ENCODE peak calls at places on chromosomes 12 and 14, in ten cellular contexts. X, M, H, S, D, E, G, F, N and P are unnamed samples. For H3K4me1, the result is how much of the 10 kb centered on the place peaks cover.

GRCh38 chr12:31900271-31900670 is 58.9 kb upstream of the RESF1 start:
- DNase-seq in F (no peak), N (no peak), H (no peak), D (no peak), G (no peak), E (no peak), S (no peak), X (no peak), M (no peak), P (no peak)

GRCh38 chr12:252634-253033 is 10.0 kb downstream of the SLC6A13 start:
- DNase-seq in E (no peak), H (no peak), N (peak), D (no peak), F (no peak), X (no peak), S (no peak), G (no peak), M (no peak), P (no peak)

GRCh38 chr12:69071091-69071370 is 138.1 kb upstream of the CPM start:
- DNase-seq in X (no peak), D (no peak), E (no peak), G (no peak), H (no peak), N (no peak), M (no peak), S (no peak), F (no peak), P (no peak)

GRCh38 chr12:74401035-74401434 is 136.6 kb upstream of the ATXN7L3B start:
- DNase-seq in X (no peak), N (no peak), M (no peak), G (no peak), H (no peak), F (no peak), D (no peak), E (no peak), S (no peak), P (no peak)

GRCh38 chr14:60981626-60982455 is 796 bp downstream of the SLC38A6 start:
- DNase-seq in F (no peak), G (no peak), S (no peak), D (no peak), M (no peak), H (no peak), X (peak), N (peak), E (no peak), P (no peak)

GRCh38 chr12:24039113-24039525 is 89.6 kb upstream of the SOX5 start:
- DNase-seq in S (no peak), M (no peak), D (no peak), H (no peak), N (peak), X (peak), G (no peak), E (no peak), F (no peak), P (no peak)

GRCh38 chr12:59067068-59067467 is 146.8 kb upstream of the LRIG3 start:
- DNase-seq in M (no peak), H (no peak), N (peak), X (peak), E (no peak), G (no peak), F (no peak), D (no peak), S (no peak), P (no peak)

GRCh38 chr12:1949771-1950470 is 31.5 kb upstream of the CACNA2D4 start:
- DNase-seq in S (no peak), E (no peak), N (no peak), H (no peak), X (no peak), D (no peak), G (peak), F (no peak), M (no peak), P (no peak)

GRCh38 chr12:44021471-44021971 is 185.6 kb downstream of the TMEM117 start:
- DNase-seq in E (no peak), S (no peak), N (no peak), X (no peak), D (no peak), M (no peak), G (no peak), F (no peak), H (no peak), P (peak)

GRCh38 chr14:48275301-48275700 is 599.9 kb upstream of the MDGA2 start:
- DNase-seq in F (no peak), E (no peak), G (peak), M (no peak), S (no peak), D (no peak), N (no peak), X (no peak), H (no peak), P (no peak)

GRCh38 chr12:56188786-56189335 is 422 bp downstream of the SMARCC2 start:
- DNase-seq in S (peak), F (peak), N (peak), X (no peak), E (no peak), G (no peak), H (no peak), D (no peak), M (no peak), P (peak)

GRCh38 chr14:22598896-22599244 is 770 bp downstream of the ABHD4 start:
- DNase-seq in S (peak), X (peak), M (peak), E (no peak), D (peak), H (peak), N (peak), G (peak), F (no peak), P (peak)

GRCh38 chr12:112564160-112564559 is 145.4 kb downstream of the PTPN11 start:
- DNase-seq in F (no peak), G (no peak), M (no peak), D (no peak), S (no peak), X (no peak), N (no peak), E (no peak), H (no peak), P (no peak)

GRCh38 chr12:14777271-14777670 is 26.0 kb downstream of the WBP11 start:
- DNase-seq in D (no peak), H (peak), S (no peak), X (no peak), F (no peak), E (no peak), M (no peak), N (peak), G (no peak), P (no peak)

GRCh38 chr12:20089077-20089476 is 279.3 kb upstream of the PDE3A start:
- DNase-seq in F (no peak), S (no peak), H (no peak), N (no peak), X (no peak), D (no peak), E (no peak), G (no peak), M (no peak), P (no peak)

GRCh38 chr12:64695550-64695949 is 63.7 kb downstream of the GNS start:
- DNase-seq in D (peak), F (no peak), H (no peak), S (no peak), N (no peak), X (no peak), G (no peak), M (no peak), E (no peak), P (no peak)

GRCh38 chr12:108731866-108732461 is 646 bp upstream of the CORO1C start:
- DNase-seq in G (peak), N (peak), S (peak), M (peak), H (peak), D (peak), X (peak), E (peak), F (peak), P (peak)

GRCh38 chr14:55057919-55058318 is 6.5 kb downstream of the MAPK1IP1L start:
- DNase-seq in H (no peak), S (no peak), M (no peak), E (no peak), N (no peak), D (no peak), F (no peak), G (no peak), X (no peak), P (no peak)

GRCh38 chr12:129903092-129903945 is 506 bp downstream of the TMEM132D start:
- DNase-seq in M (no peak), X (no peak), H (no peak), G (no peak), S (no peak), N (peak), D (no peak), F (no peak), E (no peak), P (no peak)

GRCh38 chr14:71139058-71139946 is 232.0 kb downstream of the PCNX1 start:
- DNase-seq in G (no peak), X (peak), N (peak), E (peak), M (peak), F (peak), H (peak), D (no peak), S (peak), P (peak)

GRCh38 chr12:19199322-19199721 is 69.8 kb downstream of the PLEKHA5 start:
- DNase-seq in D (no peak), E (no peak), G (no peak), N (no peak), M (no peak), S (no peak), F (no peak), X (no peak), H (no peak), P (no peak)

GRCh38 chr14:75470238-75470797 is 42.5 kb downstream of the JDP2 start:
- DNase-seq in M (peak), E (no peak), G (no peak), D (no peak), S (no peak), X (no peak), N (no peak), F (no peak), H (peak), P (no peak)

GRCh38 chr14:101906645-101907044 is 57.7 kb upstream of the DYNC1H1 start:
- DNase-seq in G (no peak), E (no peak), F (no peak), X (no peak), H (no peak), D (no peak), N (no peak), M (no peak), S (no peak), P (no peak)

GRCh38 chr12:123485756-123486155 is 27.8 kb downstream of the SNRNP35 start:
- DNase-seq in S (no peak), M (no peak), E (peak), G (no peak), H (no peak), X (no peak), N (no peak), D (no peak), F (no peak), P (no peak)

GRCh38 chr12:123488539-123489230 is 30.7 kb downstream of the SNRNP35 start:
- DNase-seq in G (no peak), E (peak), D (no peak), F (no peak), S (no peak), N (no peak), H (no peak), M (no peak), X (no peak), P (no peak)

GRCh38 chr12:123489580-123489979 is 31.6 kb downstream of the SNRNP35 start:
- DNase-seq in G (no peak), E (no peak), M (no peak), F (no peak), H (no peak), S (no peak), N (no peak), D (no peak), X (no peak), P (no peak)

GRCh38 chr12:123490089-123490488 is 32.1 kb downstream of the SNRNP35 start:
- DNase-seq in S (no peak), E (no peak), H (no peak), N (no peak), G (no peak), D (no peak), M (no peak), X (no peak), F (no peak), P (no peak)

GRCh38 chr12:123487428-123487827 is 29.5 kb downstream of the SNRNP35 start:
- DNase-seq in E (no peak), F (no peak), M (no peak), G (no peak), H (no peak), X (no peak), D (no peak), N (no peak), S (no peak), P (no peak)
- H3K27ac ChIP-seq in E (no peak), F (no peak), M (no peak), G (no peak), H (no peak), X (no peak), D (no peak), N (no peak), S (no peak), P (no peak)

DNA sequence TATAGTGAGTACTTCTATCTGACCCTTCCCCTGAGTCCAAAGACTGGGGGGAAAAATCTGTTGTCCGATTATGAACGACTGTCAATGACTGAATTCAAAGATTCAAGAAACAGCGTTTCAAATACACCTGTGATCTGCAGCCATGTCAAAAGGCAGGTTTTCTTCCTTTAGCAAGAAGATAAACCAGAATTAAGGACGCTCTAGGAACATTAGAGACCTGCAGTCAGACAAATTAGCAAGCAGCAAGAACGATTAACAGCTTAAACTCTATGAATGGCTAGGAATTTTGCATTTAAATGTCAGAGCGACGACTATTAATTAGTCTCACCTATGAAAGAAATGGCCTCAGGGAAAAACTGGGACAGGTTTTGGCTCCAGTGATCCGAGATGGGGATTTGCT is 2.0 kb downstream of the DUSP6 start:
- DNase-seq in F (no peak), X (no peak), S (no peak), E (no peak), N (no peak), G (no peak), D (no peak), M (no peak), H (no peak), P (no peak)
- H3K4me1 ChIP-seq in F (under half), X (under half), S (half or more), E (under half), N (under half), G (under half), D (under half), M (under half), H (under half), P (under half)

GRCh38 chr12:116143883-116144266 is 133.6 kb downstream of the MED13L start:
- DNase-seq in E (no peak), D (no peak), N (no peak), F (no peak), M (no peak), G (no peak), S (no peak), X (peak), H (no peak), P (no peak)
- H3K27ac ChIP-seq in E (peak), D (peak), N (peak), F (no peak), M (peak), G (no peak), S (no peak), X (peak), H (no peak), P (no peak)

GRCh38 chr14:99214701-99215100 is 57.3 kb downstream of the BCL11B start:
- DNase-seq in M (no peak), X (no peak), N (no peak), F (no peak), D (no peak), G (no peak), H (no peak), E (no peak), S (no peak), P (no peak)

GRCh38 chr14:99213603-99214002 is 58.4 kb downstream of the BCL11B start:
- DNase-seq in F (no peak), G (no peak), H (no peak), E (no peak), N (no peak), X (no peak), D (no peak), S (no peak), M (no peak), P (no peak)

GRCh38 chr14:99217066-99217465 is 54.9 kb downstream of the BCL11B start:
- DNase-seq in H (no peak), N (no peak), G (no peak), E (no peak), D (no peak), M (no peak), F (no peak), X (no peak), S (no peak), P (no peak)

GRCh38 chr14:99216191-99216590 is 55.8 kb downstream of the BCL11B start:
- DNase-seq in M (no peak), F (no peak), H (no peak), E (no peak), X (no peak), G (no peak), S (no peak), N (no peak), D (no peak), P (no peak)

GRCh38 chr14:99215277-99215676 is 56.7 kb downstream of the BCL11B start:
- DNase-seq in E (no peak), N (peak), X (no peak), M (no peak), H (no peak), F (peak), D (no peak), S (no peak), G (no peak), P (no peak)
- H3K4me1 ChIP-seq in E (under half), N (under half), X (under half), M (under half), H (under half), F (under half), D (under half), S (half or more), G (under half), P (under half)

DNA sequence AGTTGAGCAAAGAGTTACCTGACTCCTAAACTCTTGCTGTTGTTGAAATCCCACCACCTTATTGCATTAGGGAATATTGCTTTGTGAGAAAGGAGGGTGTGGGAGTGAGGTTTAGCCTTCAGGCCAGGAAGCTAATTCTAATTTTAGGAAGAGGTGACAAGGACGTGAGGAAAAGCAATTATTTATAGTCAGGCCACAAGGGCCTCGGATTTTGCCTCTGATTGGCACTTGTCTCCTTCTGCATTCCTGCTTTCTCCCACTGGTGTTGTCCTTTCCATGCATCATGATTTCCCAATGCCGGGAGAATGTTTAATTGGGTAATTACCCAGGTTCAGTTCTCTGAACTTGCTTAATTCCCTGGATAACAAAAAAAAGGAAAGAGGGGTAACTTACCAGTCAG is 37.9 kb upstream of the SLC38A2 start:
- DNase-seq in H (no peak), E (no peak), S (no peak), D (no peak), X (no peak), F (no peak), M (no peak), N (no peak), G (no peak), P (no peak)
- H3K27ac ChIP-seq in H (no peak), E (peak), S (no peak), D (no peak), X (no peak), F (no peak), M (no peak), N (no peak), G (no peak), P (no peak)

GRCh38 chr14:68266998-68267397 is 447.4 kb downstream of the RAD51B start:
- DNase-seq in S (no peak), E (no peak), G (no peak), N (no peak), D (no peak), X (no peak), F (no peak), H (no peak), M (no peak), P (no peak)
- H3K4me1 ChIP-seq in S (half or more), E (under half), G (under half), N (under half), D (under half), X (under half), F (under half), H (under half), M (under half), P (under half)

DNA sequence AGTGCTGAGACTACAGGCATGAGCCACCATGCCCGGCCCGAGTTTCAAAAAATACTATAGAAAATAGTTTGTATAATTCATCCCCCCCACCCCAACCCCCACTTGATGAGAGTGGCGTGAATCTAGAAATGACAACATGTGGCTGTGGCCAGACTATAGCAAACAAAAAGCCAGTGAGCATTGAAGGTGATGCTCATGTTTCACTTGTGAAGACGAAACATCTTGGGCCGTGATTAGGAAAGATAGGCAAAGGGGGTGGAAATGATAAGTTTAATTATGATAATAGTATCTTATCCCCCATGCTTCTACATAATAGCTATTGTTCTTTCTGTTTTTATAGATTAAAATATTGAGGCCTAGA is 8.5 kb downstream of the BORCS5 start:
- DNase-seq in H (no peak), X (no peak), F (no peak), E (no peak), N (no peak), S (no peak), G (no peak), M (no peak), D (no peak), P (no peak)
- H3K27ac ChIP-seq in H (no peak), X (peak), F (no peak), E (no peak), N (no peak), S (no peak), G (no peak), M (no peak), D (no peak), P (no peak)

DNA sequence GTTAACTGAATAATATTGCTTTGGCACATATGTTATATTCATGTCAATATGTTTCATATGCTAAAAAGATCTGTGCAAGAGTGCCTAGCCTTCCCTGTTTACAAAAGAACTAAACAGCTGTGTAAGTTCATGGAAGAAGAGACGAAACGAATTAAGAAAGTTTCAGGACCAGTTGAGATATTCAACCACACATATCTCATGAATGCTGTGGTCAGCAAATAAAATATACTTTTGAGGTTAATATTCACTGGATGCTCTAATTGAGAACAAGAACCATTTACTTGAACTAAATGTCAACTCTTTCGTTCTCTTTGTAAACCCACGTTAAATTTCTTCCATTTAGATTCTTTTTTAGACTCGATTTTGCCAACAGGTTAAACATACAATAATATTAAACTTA is 289.6 kb downstream of the FOXG1 start:
- DNase-seq in S (no peak), F (no peak), M (no peak), D (no peak), X (no peak), E (no peak), H (no peak), G (no peak), N (no peak), P (no peak)
- H3K4me1 ChIP-seq in S (under half), F (under half), M (under half), D (under half), X (under half), E (under half), H (under half), G (under half), N (under half), P (under half)